ENCODE peak calls at places on chromosomes 16 and 17, in four cellular contexts. M, F, A and G are unnamed samples.

GRCh38 chr16:30473231-30474061 is 904 bp downstream of the ITGAL start:
- DNase-seq in A (no peak), F (no peak), M (no peak), G (no peak)

GRCh38 chr16:24583494-24583893 is 44.1 kb downstream of the RBBP6 start:
- DNase-seq in M (no peak), A (no peak), F (no peak), G (no peak)

GRCh38 chr17:56973520-56973919 is 4.4 kb upstream of the SCPEP1 start:
- DNase-seq in M (no peak), A (no peak), F (no peak), G (no peak)

GRCh38 chr17:43360376-43360738 is 38.4 kb upstream of the ARL4D start:
- DNase-seq in A (peak), F (peak), M (no peak), G (no peak)

GRCh38 chr16:68367034-68367433 is 56.2 kb downstream of the PRMT7 start:
- DNase-seq in F (peak), M (no peak), A (peak), G (peak)

GRCh38 chr17:12296120-12296727 is 275.5 kb downstream of the MAP2K4 start:
- DNase-seq in M (no peak), A (no peak), F (no peak), G (no peak)

GRCh38 chr17:65050438-65050837 is 6.1 kb downstream of the GNA13 start:
- DNase-seq in M (no peak), A (no peak), F (no peak), G (no peak)

GRCh38 chr17:18182978-18183333 is 672 bp upstream of the ALKBH5 start:
- DNase-seq in F (no peak), M (no peak), A (peak), G (peak)

GRCh38 chr16:9062301-9062700 is 29.1 kb upstream of the HAPSTR1 start:
- DNase-seq in M (no peak), F (no peak), A (no peak), G (no peak)

DNA sequence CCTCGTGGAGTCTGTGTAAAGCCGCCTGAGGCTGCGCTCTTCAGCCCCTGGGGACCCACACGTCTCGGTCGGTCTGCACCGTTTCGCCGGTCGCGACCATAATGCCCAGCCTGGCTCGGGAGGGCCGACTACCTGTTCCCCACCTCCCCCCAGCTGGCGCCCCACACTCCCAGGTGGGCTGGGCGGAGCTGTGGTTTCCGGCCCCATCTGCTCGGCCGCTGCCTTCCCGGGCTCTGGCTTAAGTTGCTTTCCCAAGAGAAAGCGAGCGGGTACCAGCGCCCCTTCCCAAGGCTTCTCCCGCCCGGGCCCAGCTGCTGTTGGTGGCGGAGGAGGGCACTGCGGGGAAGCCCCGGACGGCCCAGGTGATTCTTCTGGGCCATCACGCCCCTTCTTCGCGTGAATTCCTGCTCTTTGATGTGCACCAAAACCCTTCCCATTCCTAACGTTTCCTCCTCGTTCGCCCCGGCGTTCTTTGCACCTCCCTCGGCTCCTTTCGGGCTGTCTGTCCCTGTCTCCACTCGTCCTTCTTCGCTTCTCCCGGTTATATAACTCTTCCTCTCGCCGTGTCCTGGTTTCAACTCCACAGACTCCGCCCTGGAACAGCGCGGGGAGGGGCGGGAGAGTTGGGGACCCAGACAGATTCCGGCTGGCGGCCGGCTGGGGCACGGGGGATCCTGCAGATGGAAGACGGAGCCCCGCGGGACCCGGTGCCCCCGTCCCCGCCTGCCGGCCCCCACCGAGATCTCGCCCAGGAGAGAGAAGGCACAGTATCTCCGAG is 2.0 kb downstream of the KDM6B start:
- DNase-seq in A (peak), F (peak), M (no peak), G (no peak)
- TF ChIP-seq NFIC in A (no peak), F (no peak), M (no peak), G (no peak)

GRCh38 chr17:50754521-50754920 is 12.8 kb downstream of the ANKRD40CL start:
- DNase-seq in M (no peak), F (no peak), A (no peak), G (no peak)
- TF ChIP-seq ZBTB33 in M (no peak), F (no peak), A (no peak), G (no peak)

GRCh38 chr16:2967211-2967631 is 1.9 kb upstream of the PAQR4 start:
- DNase-seq in F (no peak), A (no peak), M (no peak), G (no peak)

GRCh38 chr16:2967721-2968161 is 1.4 kb upstream of the PAQR4 start:
- DNase-seq in F (no peak), A (no peak), M (no peak), G (no peak)

GRCh38 chr16:2968738-2969544 is at the start of gene PAQR4:
- DNase-seq in F (peak), M (peak), A (peak), G (peak)

GRCh38 chr16:2969545-2970521 is 685 bp downstream of the PAQR4 start:
- DNase-seq in M (no peak), F (peak), A (peak), G (peak)

DNA sequence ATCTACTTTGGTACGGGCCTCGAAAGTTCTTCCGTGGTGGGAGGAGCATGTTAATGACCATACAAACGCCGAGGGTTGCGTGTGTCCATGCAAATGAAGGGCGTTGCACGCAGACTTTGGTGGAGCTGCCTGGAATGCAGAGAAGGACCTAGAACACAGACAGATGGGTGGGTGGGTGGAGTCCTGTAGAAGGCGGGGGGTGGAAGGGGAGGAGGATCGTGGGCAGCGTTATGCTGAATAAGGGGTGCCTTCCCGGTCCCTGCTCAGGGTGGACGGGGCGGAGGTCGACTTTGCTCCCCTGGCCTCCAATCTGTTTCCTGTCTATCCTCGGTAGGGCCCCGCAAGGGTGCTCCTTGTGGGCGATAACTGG is 795 bp upstream of the PAQR4 start:
- DNase-seq in M (no peak), A (no peak), F (no peak), G (peak)
- TF ChIP-seq NFIC in M (no peak), A (no peak), F (no peak), G (peak)

DNA sequence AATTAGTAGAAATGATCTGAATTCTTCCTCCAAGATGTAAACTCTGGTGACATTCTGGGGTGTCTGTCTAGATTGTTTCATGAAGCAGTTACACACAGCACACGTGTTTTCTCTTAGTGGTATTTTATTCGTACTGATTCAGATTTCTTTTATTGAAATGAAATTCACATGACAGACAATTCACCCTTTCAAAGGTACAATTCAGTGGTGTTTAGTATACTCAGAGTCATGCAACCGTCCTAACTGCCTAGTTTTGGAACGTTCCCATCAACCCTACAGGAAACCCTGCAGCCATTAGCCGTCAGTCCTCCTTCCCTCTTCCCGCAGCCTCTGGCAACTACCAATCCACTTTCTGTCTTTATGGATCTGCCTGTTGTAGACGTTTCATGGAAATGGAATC is 8.8 kb downstream of the WFDC1 start:
- DNase-seq in M (no peak), F (no peak), A (no peak), G (no peak)
- TF ChIP-seq ZBTB33 in M (no peak), F (no peak), A (no peak), G (no peak)

GRCh38 chr17:3574231-3574630 is 16.6 kb upstream of the TRPV3 start:
- DNase-seq in A (no peak), M (no peak), F (no peak), G (no peak)
- TF ChIP-seq NFIC in A (no peak), M (no peak), F (no peak), G (no peak)

GRCh38 chr16:2840914-2841313 is 10.8 kb downstream of the ZG16B start:
- DNase-seq in M (no peak), A (no peak), F (no peak), G (no peak)

GRCh38 chr16:2839650-2840450 is 9.7 kb downstream of the ZG16B start:
- DNase-seq in M (no peak), A (no peak), F (no peak), G (no peak)

GRCh38 chr16:2841606-2842339 is 11.7 kb downstream of the ZG16B start:
- DNase-seq in M (no peak), F (no peak), A (no peak), G (no peak)

GRCh38 chr16:2843526-2843925 is 13.4 kb downstream of the ZG16B start:
- DNase-seq in M (no peak), F (no peak), A (no peak), G (no peak)

GRCh38 chr16:2842340-2843000 is 12.4 kb downstream of the ZG16B start:
- DNase-seq in A (peak), F (no peak), M (no peak), G (peak)
- TF ChIP-seq ZBTB33 in A (no peak), F (peak), M (no peak), G (no peak)

GRCh38 chr17:32120086-32120485 is 22.2 kb upstream of the RHOT1 start:
- DNase-seq in A (no peak), F (no peak), M (no peak), G (no peak)

GRCh38 chr17:32117399-32117798 is 24.9 kb upstream of the RHOT1 start:
- DNase-seq in F (no peak), A (no peak), M (no peak), G (no peak)

GRCh38 chr17:32114536-32114935 is 27.8 kb upstream of the RHOT1 start:
- DNase-seq in M (no peak), F (no peak), A (no peak), G (no peak)

GRCh38 chr17:32118835-32119234 is 23.5 kb upstream of the RHOT1 start:
- DNase-seq in M (no peak), F (no peak), A (no peak), G (no peak)

DNA sequence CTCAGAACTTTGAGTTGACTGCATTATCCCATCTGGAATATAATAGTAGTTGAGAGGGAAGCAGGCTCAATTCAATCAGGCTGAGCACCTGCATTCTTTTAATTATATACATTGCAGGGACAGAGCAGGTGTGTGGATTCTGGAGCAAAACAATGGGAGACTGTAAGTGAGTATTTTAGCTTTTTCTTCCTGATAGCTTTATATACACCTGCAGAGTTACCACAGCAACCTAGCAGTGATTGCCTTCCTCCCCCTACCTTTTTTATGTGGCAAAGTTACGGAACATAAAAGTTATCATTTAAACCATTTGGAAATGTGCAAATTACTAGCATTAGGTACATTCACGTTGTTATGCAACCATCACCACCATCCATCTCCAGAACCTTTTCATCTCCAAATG is 25.4 kb upstream of the RHOT1 start:
- DNase-seq in M (no peak), F (no peak), A (no peak), G (no peak)
- TF ChIP-seq NFIC in M (no peak), F (no peak), A (no peak), G (no peak)

GRCh38 chr17:14736631-14737030 is 435.8 kb downstream of the HS3ST3B1 start:
- DNase-seq in F (no peak), A (no peak), M (no peak), G (no peak)
- TF ChIP-seq ZBTB33 in F (no peak), A (no peak), M (no peak), G (no peak)

DNA sequence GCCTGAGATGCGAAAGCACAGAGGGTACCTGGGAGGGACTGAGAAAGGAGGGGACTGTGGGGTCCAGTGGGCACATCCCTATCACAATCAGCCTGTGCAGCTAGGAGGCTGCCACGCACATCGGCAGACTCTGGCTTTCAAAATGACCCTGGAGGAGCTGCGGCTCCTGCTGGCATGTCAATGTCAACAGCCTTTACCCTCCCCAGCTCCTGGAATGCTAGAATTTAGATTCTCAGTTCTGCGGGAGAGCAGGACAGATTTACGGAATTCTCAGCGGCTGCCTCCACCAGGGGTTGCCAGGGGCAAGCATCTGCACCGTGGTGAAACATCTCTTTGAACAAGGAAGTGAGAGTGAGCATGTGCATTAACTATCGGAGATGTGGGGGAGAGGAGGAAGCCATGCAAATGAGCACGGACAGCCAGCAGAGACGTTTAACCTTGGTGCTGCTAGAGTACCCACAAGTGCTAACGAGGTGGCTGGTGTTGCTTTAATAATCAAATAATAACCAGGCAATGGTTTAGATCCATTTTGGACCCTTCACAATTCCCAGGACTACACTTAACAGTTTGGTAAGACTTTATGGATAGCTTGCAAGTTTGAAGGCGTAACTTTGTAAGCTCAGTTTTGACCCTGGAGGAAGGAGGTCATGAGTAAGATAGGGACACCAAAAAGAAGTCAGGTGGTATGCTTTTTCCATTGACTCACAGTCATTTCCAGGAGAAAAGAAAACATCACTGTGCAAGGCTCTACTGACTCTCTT is 54.1 kb downstream of the XYLT1 start:
- DNase-seq in M (peak), F (no peak), A (peak), G (no peak)
- TF ChIP-seq NFIC in M (peak), F (no peak), A (no peak), G (no peak)

DNA sequence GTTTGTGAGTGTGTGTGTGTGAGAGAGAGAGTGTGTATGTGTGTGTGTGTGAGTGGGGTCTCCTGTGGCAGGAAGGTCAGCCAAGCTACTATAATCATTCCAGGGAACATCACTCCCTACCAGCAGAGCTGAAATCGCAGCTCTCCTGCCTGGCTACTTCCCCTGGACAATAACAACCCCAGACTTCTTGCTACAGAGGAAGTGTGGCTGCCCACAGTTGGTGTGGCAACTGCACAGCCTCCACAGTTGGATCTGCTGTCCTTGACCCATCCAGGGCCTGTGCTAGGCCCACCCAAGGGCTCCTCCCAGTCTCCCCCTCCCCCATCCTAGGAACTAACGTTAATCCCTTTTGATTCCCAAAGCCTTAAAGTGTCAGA is 1.5 kb downstream of the SLC13A5 start:
- DNase-seq in A (no peak), F (peak), M (no peak), G (no peak)
- TF ChIP-seq ZBTB33 in A (no peak), F (no peak), M (no peak), G (no peak)